ENCODE peak calls at places on chromosomes 7 and 10, in six cellular contexts. One of them, this sample, is unnamed.

GRCh38 chr7:70972693-70973092 is 159.3 kb upstream of the GALNT17 start:
- DNase-seq in neuronal stem cell: no peak
- DNase-seq in H9: no peak
- DNase-seq in IMR-90: no peak
- DNase-seq in trophoblast cell: no peak
- DNase-seq in mesenchymal stem cell: no peak
- DNase-seq in this sample: no peak

GRCh38 chr10:58696736-58697135 is 184.1 kb downstream of the BICC1 start:
- DNase-seq in neuronal stem cell: no peak
- DNase-seq in H9: no peak
- DNase-seq in IMR-90: peak; percentile 20
- DNase-seq in trophoblast cell: no peak
- DNase-seq in mesenchymal stem cell: no peak
- DNase-seq in this sample: peak; percentile 26

GRCh38 chr7:111083423-111083822 is 7.5 kb upstream of the LRRN3 start:
- DNase-seq in neuronal stem cell: no peak
- DNase-seq in H9: no peak
- DNase-seq in IMR-90: peak; percentile 78
- DNase-seq in trophoblast cell: peak; percentile 21
- DNase-seq in mesenchymal stem cell: peak; percentile 55
- DNase-seq in this sample: no peak

GRCh38 chr10:88660593-88660884 is 3.7 kb upstream of the LIPF start:
- DNase-seq in neuronal stem cell: no peak
- DNase-seq in H9: no peak
- DNase-seq in IMR-90: peak; percentile 10
- DNase-seq in trophoblast cell: no peak
- DNase-seq in mesenchymal stem cell: no peak
- DNase-seq in this sample: no peak

GRCh38 chr7:39827571-39827970 is 122.5 kb upstream of the CDK13 start:
- DNase-seq in neuronal stem cell: no peak
- DNase-seq in H9: no peak
- DNase-seq in IMR-90: no peak
- DNase-seq in trophoblast cell: no peak
- DNase-seq in mesenchymal stem cell: no peak
- DNase-seq in this sample: no peak

GRCh38 chr7:38600746-38601145 is 30.4 kb downstream of the AMPH start:
- DNase-seq in neuronal stem cell: no peak
- DNase-seq in H9: no peak
- DNase-seq in IMR-90: no peak
- DNase-seq in trophoblast cell: no peak
- DNase-seq in mesenchymal stem cell: no peak
- DNase-seq in this sample: no peak

GRCh38 chr7:158633055-158633956 is 45.7 kb upstream of the PTPRN2 start:
- DNase-seq in neuronal stem cell: no peak
- DNase-seq in H9: no peak
- DNase-seq in IMR-90: no peak
- DNase-seq in trophoblast cell: no peak
- DNase-seq in mesenchymal stem cell: no peak
- DNase-seq in this sample: no peak

GRCh38 chr7:2629740-2630681 is 1.8 kb upstream of the TTYH3 start:
- DNase-seq in neuronal stem cell: no peak
- DNase-seq in H9: no peak
- DNase-seq in IMR-90: peak; percentile 39
- DNase-seq in trophoblast cell: peak; percentile 73
- DNase-seq in mesenchymal stem cell: peak; percentile 64
- DNase-seq in this sample: no peak

GRCh38 chr7:26153823-26154783 is 2.1 kb downstream of the NFE2L3 start:
- DNase-seq in neuronal stem cell: no peak
- DNase-seq in H9: peak; percentile 87
- DNase-seq in IMR-90: peak; percentile 68
- DNase-seq in trophoblast cell: no peak
- DNase-seq in mesenchymal stem cell: peak; percentile 59
- DNase-seq in this sample: peak; percentile 87

GRCh38 chr10:3806603-3807002 is 21.6 kb upstream of the KLF6 start:
- DNase-seq in neuronal stem cell: no peak
- DNase-seq in H9: no peak
- DNase-seq in IMR-90: peak; percentile 94
- DNase-seq in trophoblast cell: peak; percentile 69
- DNase-seq in mesenchymal stem cell: peak; percentile 80
- DNase-seq in this sample: peak; percentile 48

GRCh38 chr7:77232467-77232866 is 32.8 kb upstream of the FGL2 start:
- DNase-seq in neuronal stem cell: no peak
- DNase-seq in H9: no peak
- DNase-seq in IMR-90: no peak
- DNase-seq in trophoblast cell: no peak
- DNase-seq in mesenchymal stem cell: no peak
- DNase-seq in this sample: no peak

GRCh38 chr7:17009007-17009719 is 127.4 kb upstream of the AGR3 start:
- DNase-seq in neuronal stem cell: no peak
- DNase-seq in H9: no peak
- DNase-seq in IMR-90: peak; percentile 45
- DNase-seq in trophoblast cell: peak; percentile 58
- DNase-seq in mesenchymal stem cell: no peak
- DNase-seq in this sample: peak; percentile 57

GRCh38 chr7:18572885-18573284 is 77.3 kb downstream of the HDAC9 start:
- DNase-seq in neuronal stem cell: no peak
- DNase-seq in H9: no peak
- DNase-seq in IMR-90: no peak
- DNase-seq in trophoblast cell: no peak
- DNase-seq in mesenchymal stem cell: no peak
- DNase-seq in this sample: no peak

GRCh38 chr10:28326516-28327493 is 23.9 kb upstream of the MPP7 start:
- DNase-seq in neuronal stem cell: no peak
- DNase-seq in H9: peak; percentile 36
- DNase-seq in IMR-90: peak; percentile 63
- DNase-seq in trophoblast cell: peak; percentile 30
- DNase-seq in mesenchymal stem cell: peak; percentile 37
- DNase-seq in this sample: peak; percentile 43

GRCh38 chr10:34666008-34666700 is 148.9 kb downstream of the PARD3 start:
- DNase-seq in neuronal stem cell: peak; percentile 30
- DNase-seq in H9: no peak
- DNase-seq in IMR-90: peak; percentile 94
- DNase-seq in trophoblast cell: peak; percentile 94
- DNase-seq in mesenchymal stem cell: peak; percentile 92
- DNase-seq in this sample: peak; percentile 91

GRCh38 chr10:48211777-48212176 is 62.7 kb downstream of the FRMPD2 start:
- DNase-seq in neuronal stem cell: no peak
- DNase-seq in H9: no peak
- DNase-seq in IMR-90: no peak
- DNase-seq in trophoblast cell: no peak
- DNase-seq in mesenchymal stem cell: no peak
- DNase-seq in this sample: no peak

GRCh38 chr10:131915484-131915883 is 14.7 kb downstream of the PPP2R2D start:
- DNase-seq in neuronal stem cell: no peak
- DNase-seq in H9: no peak
- DNase-seq in IMR-90: no peak
- DNase-seq in trophoblast cell: no peak
- DNase-seq in mesenchymal stem cell: no peak
- DNase-seq in this sample: no peak

GRCh38 chr7:96388166-96388565 is 66.3 kb upstream of the SLC25A13 start:
- DNase-seq in neuronal stem cell: no peak
- DNase-seq in H9: no peak
- DNase-seq in IMR-90: peak; percentile 77
- DNase-seq in trophoblast cell: peak; percentile 12
- DNase-seq in mesenchymal stem cell: peak; percentile 44
- DNase-seq in this sample: no peak

DNA sequence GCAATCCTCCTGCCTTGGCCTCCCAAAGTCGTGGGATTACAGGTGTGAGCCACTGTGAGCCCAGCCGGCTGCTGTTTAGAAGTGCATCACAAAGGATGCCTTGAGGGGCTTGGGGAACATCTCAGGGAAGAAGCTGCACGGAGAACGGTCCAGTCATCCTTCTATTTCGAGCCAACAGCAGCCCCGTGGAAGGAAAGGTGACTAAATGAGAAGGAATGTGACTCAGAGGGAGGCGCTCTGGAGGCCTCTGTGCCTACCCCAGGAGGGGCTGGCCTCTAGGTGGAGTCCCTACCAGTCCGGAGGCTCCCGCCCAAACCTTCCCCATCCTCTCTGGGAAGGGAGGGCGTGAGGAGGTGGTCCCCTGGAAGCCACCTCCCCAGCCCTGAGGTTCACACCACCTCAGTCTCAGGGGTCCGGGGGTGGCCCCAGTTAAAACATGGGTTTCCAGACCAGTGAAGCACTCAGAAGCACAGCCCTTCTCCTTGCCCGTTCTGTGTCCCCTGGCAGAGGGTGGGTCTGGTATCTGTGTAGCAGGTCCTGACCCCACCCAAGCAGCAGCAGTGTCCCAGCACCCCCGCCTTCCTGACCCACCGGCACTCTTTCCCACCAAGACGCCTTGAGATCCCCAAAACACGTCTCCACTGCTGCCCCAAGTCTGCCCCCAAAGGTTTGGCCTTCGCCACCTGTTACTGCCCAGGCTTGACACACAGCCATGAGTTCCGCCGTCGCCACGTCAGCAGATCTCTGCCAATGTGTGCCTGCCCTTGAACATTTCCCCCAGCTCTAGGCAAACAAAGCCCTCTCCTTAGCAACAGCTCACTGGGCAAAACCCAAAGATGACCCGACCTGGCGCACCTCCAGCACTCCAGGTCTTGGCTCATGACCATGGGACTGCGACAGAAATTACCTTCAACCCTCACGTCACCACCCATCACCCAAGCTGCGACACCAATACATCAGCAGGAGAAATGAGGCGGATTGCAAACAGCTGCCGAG is 75.9 kb downstream of the CTBP2 start:
- DNase-seq in neuronal stem cell: no peak
- DNase-seq in H9: peak; percentile 81
- DNase-seq in IMR-90: peak; percentile 97
- DNase-seq in trophoblast cell: peak; percentile 68
- DNase-seq in mesenchymal stem cell: peak; percentile 94
- DNase-seq in this sample: peak; percentile 97
- H2AK5ac ChIP-seq in neuronal stem cell: no peak overlapping the region
- H2AK5ac ChIP-seq in H9: no peak overlapping the region
- H2AK5ac ChIP-seq in IMR-90: peak overlapping the region; percentile 87
- H2AK5ac ChIP-seq in trophoblast cell: no peak overlapping the region
- H2AK5ac ChIP-seq in mesenchymal stem cell: peak overlapping the region; percentile 34
- H2AK5ac ChIP-seq in this sample: no peak overlapping the region

GRCh38 chr10:102435098-102435497 is 2.7 kb upstream of the CUEDC2 start:
- DNase-seq in neuronal stem cell: no peak
- DNase-seq in H9: no peak
- DNase-seq in IMR-90: no peak
- DNase-seq in trophoblast cell: no peak
- DNase-seq in mesenchymal stem cell: no peak
- DNase-seq in this sample: no peak

GRCh38 chr10:102433619-102434046 is 1.3 kb upstream of the CUEDC2 start:
- DNase-seq in neuronal stem cell: no peak
- DNase-seq in H9: no peak
- DNase-seq in IMR-90: no peak
- DNase-seq in trophoblast cell: no peak
- DNase-seq in mesenchymal stem cell: no peak
- DNase-seq in this sample: no peak

GRCh38 chr10:102436312-102436711 is 3.9 kb upstream of the CUEDC2 start:
- DNase-seq in neuronal stem cell: no peak
- DNase-seq in H9: no peak
- DNase-seq in IMR-90: no peak
- DNase-seq in trophoblast cell: no peak
- DNase-seq in mesenchymal stem cell: no peak
- DNase-seq in this sample: no peak

GRCh38 chr10:102435529-102436233 is 3.3 kb upstream of the CUEDC2 start:
- DNase-seq in neuronal stem cell: no peak
- DNase-seq in H9: peak; percentile 66
- DNase-seq in IMR-90: no peak
- DNase-seq in trophoblast cell: no peak
- DNase-seq in mesenchymal stem cell: no peak
- DNase-seq in this sample: no peak

DNA sequence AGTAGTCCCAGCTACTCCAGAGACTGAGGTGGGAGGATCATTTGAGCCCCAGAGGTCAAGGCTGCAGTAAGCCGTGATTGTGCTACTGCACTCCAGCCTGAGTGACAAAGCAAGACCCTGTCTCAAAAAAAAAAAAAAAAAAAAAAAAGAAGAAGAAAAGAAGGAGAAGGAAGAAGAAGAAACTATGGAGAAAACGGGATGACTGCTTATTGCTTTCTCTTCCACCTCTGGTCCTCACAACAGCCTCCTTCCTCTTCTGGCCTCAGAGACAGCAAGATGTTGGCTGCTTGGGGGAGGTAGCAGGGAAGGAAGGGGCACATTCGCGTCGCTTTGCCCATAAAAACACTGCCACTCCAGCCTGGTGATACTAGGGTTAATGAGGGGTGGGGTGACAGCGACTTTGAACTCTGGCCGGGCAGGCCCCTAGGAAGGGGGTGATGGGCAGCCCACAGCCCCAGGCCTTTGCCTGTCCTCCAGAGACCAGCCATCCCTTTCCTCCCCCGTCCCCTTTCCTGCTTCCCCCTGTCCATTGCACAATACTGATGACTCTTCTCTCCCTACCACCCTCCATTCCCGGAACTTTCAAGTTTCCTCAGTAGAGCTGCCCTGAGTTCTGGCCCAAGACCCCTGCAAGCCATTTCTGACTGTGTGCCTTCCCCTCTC is 2.0 kb upstream of the CUEDC2 start:
- DNase-seq in neuronal stem cell: no peak
- DNase-seq in H9: no peak
- DNase-seq in IMR-90: peak; percentile 64
- DNase-seq in trophoblast cell: no peak
- DNase-seq in mesenchymal stem cell: peak; percentile 75
- DNase-seq in this sample: peak; percentile 49
- H2AK5ac ChIP-seq in neuronal stem cell: no peak overlapping the region
- H2AK5ac ChIP-seq in H9: no peak overlapping the region
- H2AK5ac ChIP-seq in IMR-90: peak overlapping the region; percentile 48
- H2AK5ac ChIP-seq in trophoblast cell: no peak overlapping the region
- H2AK5ac ChIP-seq in mesenchymal stem cell: no peak overlapping the region
- H2AK5ac ChIP-seq in this sample: no peak overlapping the region

DNA sequence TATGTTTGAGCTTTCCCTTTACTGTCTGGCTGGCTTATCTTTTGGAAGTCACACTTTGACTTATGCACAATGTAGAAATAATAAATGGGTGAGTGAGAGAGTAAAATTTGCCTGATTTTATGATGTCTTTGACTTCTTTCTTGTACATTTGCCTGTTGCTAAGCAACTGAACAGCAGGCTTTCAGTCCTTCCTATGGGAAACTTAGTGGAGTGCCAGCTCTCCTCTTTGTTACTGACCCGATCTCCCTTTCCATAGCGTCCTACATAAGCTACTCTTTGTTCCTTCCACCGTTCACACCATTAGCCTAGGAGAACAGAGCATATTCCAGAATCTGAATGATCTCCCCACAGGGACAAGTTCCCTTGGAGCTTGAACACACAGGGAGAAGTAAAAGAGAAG is 4.2 kb downstream of the TAS2R60 start:
- DNase-seq in neuronal stem cell: peak; percentile 14
- DNase-seq in H9: no peak
- DNase-seq in IMR-90: no peak
- DNase-seq in trophoblast cell: no peak
- DNase-seq in mesenchymal stem cell: no peak
- DNase-seq in this sample: no peak
- H2AK5ac ChIP-seq in neuronal stem cell: no peak overlapping the region
- H2AK5ac ChIP-seq in H9: no peak overlapping the region
- H2AK5ac ChIP-seq in IMR-90: no peak overlapping the region
- H2AK5ac ChIP-seq in trophoblast cell: no peak overlapping the region
- H2AK5ac ChIP-seq in mesenchymal stem cell: no peak overlapping the region
- H2AK5ac ChIP-seq in this sample: no peak overlapping the region

DNA sequence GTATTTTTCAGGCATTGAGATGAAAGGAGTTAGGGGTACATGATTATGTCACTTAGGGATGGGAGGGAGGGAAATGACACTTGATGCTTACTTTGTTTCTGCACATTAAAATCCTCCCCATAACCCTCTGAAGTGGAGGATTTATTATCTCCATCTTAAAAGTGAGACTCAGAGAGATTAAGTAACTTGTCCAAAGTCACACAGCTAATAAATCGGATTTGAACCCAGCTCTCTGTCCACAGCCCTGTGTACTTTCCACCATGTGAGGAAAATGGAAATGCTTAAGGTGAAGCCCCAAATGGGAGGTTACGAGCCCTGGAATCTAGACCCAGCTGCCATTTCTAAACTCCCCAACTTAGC is 58.6 kb downstream of the HK1 start:
- DNase-seq in neuronal stem cell: no peak
- DNase-seq in H9: no peak
- DNase-seq in IMR-90: no peak
- DNase-seq in trophoblast cell: no peak
- DNase-seq in mesenchymal stem cell: no peak
- DNase-seq in this sample: no peak
- H2AK5ac ChIP-seq in neuronal stem cell: no peak overlapping the region
- H2AK5ac ChIP-seq in H9: no peak overlapping the region
- H2AK5ac ChIP-seq in IMR-90: peak overlapping the region; percentile 73
- H2AK5ac ChIP-seq in trophoblast cell: no peak overlapping the region
- H2AK5ac ChIP-seq in mesenchymal stem cell: no peak overlapping the region
- H2AK5ac ChIP-seq in this sample: no peak overlapping the region

This sample was measured in mesendoderm.